ENCODE peak calls at places on chromosomes 4 and X, in ten cellular contexts. D is effector memory CD4-positive, alpha-beta T cell; P is neural progenitor cell; L is activated CD4-positive, alpha-beta T cell treated with anti-CD3 and anti-CD28 coated beads, Interleukin-2, amount 10 ng/mL, durations not matched to agents 7 days and 5 days; K is HTR-8/SVneo; T is HEK293T; J is iris pigment epithelial cell; U is left cardiac atrium; F is CD8-positive, alpha-beta memory T cell; R is choroid plexus epithelial cell. B is an unnamed sample.
A peak's percentile ranks its signal among the peaks of the same experiment; 100 is the strongest.

GRCh38 chr4:80307183-80307735 is 28.3 kb upstream of the CFAP299 start:
- DNase-seq in F (no peak), P (no peak), K (no peak), D (no peak), U (no peak), R (peak; percentile 19), T (peak; percentile 52), J (peak; percentile 64), L (no peak), B (no peak)

GRCh38 chr4:55447826-55448225 is 52.1 kb downstream of the TMEM165 start:
- DNase-seq in F (no peak), L (no peak), D (no peak), P (no peak), K (no peak), R (peak; percentile 57), U (no peak), J (peak; percentile 39), T (no peak), B (peak; percentile 50)

GRCh38 chr4:145670422-145670821 is 9.5 kb upstream of the C4orf51 start:
- DNase-seq in F (no peak), R (no peak), U (no peak), L (no peak), K (no peak), D (no peak), J (no peak), T (no peak), P (no peak), B (no peak)

GRCh38 chrX:29941292-29941691 is 274.1 kb upstream of the MAGEB2 start:
- DNase-seq in P (no peak), K (no peak), R (peak; percentile 40), J (peak; percentile 39), F (no peak), D (no peak), T (no peak), L (no peak), U (no peak), B (peak; percentile 29)

GRCh38 chr4:124590480-124590879 is 122.1 kb downstream of the ANKRD50 start:
- DNase-seq in F (no peak), J (no peak), D (no peak), R (no peak), K (no peak), U (no peak), P (no peak), T (no peak), L (no peak), B (no peak)

GRCh38 chr4:140186651-140187315 is 32.8 kb upstream of the MAML3 start:
- DNase-seq in K (peak; percentile 20), F (no peak), J (peak; percentile 72), P (no peak), D (no peak), L (no peak), R (peak; percentile 70), U (peak; percentile 21), T (no peak), B (peak; percentile 76)

GRCh38 chrX:13863326-13863725 is 46.4 kb upstream of the GPM6B start:
- DNase-seq in P (no peak), F (no peak), K (no peak), L (no peak), U (no peak), D (no peak), R (peak; percentile 28), J (no peak), T (no peak), B (no peak)

GRCh38 chrX:16547644-16548043 is 102.3 kb upstream of the S100G start:
- DNase-seq in U (no peak), T (no peak), L (no peak), J (no peak), F (no peak), P (no peak), D (no peak), R (no peak), K (no peak), B (no peak)

GRCh38 chr4:182380701-182381295 is 137.6 kb downstream of the TENM3 start:
- DNase-seq in P (no peak), J (peak; percentile 39), T (no peak), U (no peak), F (no peak), K (no peak), R (peak; percentile 10), L (no peak), D (no peak), B (no peak)

GRCh38 chrX:73930300-73930699 is 367.3 kb downstream of the CHIC1 start:
- DNase-seq in R (no peak), D (no peak), P (no peak), J (no peak), L (no peak), U (no peak), F (no peak), K (peak; percentile 51), T (no peak), B (peak; percentile 37)

GRCh38 chr4:25356068-25356467 is 21.0 kb upstream of the ANAPC4 start:
- DNase-seq in F (no peak), J (no peak), T (no peak), K (no peak), R (no peak), U (no peak), P (no peak), L (no peak), D (no peak), B (no peak)

GRCh38 chr4:56128231-56128630 is 179.5 kb downstream of the CEP135 start:
- DNase-seq in F (no peak), L (no peak), D (no peak), R (peak; percentile 49), P (no peak), U (no peak), T (no peak), K (no peak), J (peak; percentile 44), B (peak; percentile 76)

GRCh38 chr4:27007507-27007906 is 146.9 kb downstream of the STIM2 start:
- DNase-seq in K (no peak), P (no peak), U (no peak), T (no peak), R (peak; percentile 47), J (peak; percentile 66), L (no peak), D (no peak), F (no peak), B (no peak)

GRCh38 chrX:46770817-46771163 is 11.9 kb upstream of the SLC9A7 start:
- DNase-seq in L (no peak), P (no peak), U (no peak), R (peak; percentile 88), J (peak; percentile 92), K (no peak), D (no peak), T (no peak), F (no peak), B (peak; percentile 94)

GRCh38 chr4:84688605-84689004 is 105.7 kb downstream of the CDS1 start:
- DNase-seq in L (no peak), J (no peak), R (no peak), U (no peak), F (no peak), P (no peak), K (no peak), D (no peak), T (no peak), B (no peak)

GRCh38 chr4:146511381-146511780 is 10.4 kb downstream of the SLC10A7 start:
- DNase-seq in J (no peak), K (no peak), L (no peak), T (no peak), R (no peak), U (no peak), D (no peak), P (no peak), F (no peak), B (no peak)

GRCh38 chr4:118729287-118730286 is 44.4 kb downstream of the METTL14 start:
- DNase-seq in J (peak; percentile 95), R (peak; percentile 95), K (no peak), P (no peak), T (no peak), L (peak; percentile 48), U (no peak), D (no peak), F (no peak), B (peak; percentile 82)

GRCh38 chr4:39046243-39046642 is 14.0 kb upstream of the TMEM156 start:
- DNase-seq in D (no peak), K (no peak), T (no peak), F (no peak), U (no peak), J (peak; percentile 91), R (peak; percentile 86), L (no peak), P (no peak), B (no peak)

GRCh38 chrX:136627381-136627780 is 20.6 kb upstream of the CD40LG start:
- DNase-seq in F (no peak), D (peak; percentile 32), L (peak; percentile 47), U (no peak), R (no peak), P (no peak), K (no peak), J (no peak), T (no peak), B (no peak)

GRCh38 chrX:76148753-76149152 is 24.1 kb upstream of the PBDC1 start:
- DNase-seq in P (peak; percentile 7), J (peak; percentile 39), F (peak; percentile 45), U (peak; percentile 35), K (no peak), D (peak; percentile 3), L (peak; percentile 64), T (no peak), R (peak; percentile 50), B (peak; percentile 39)

GRCh38 chrX:43423876-43424275 is 232.2 kb upstream of the MAOA start:
- DNase-seq in J (no peak), T (no peak), R (no peak), U (no peak), K (no peak), D (no peak), P (no peak), L (no peak), F (no peak), B (no peak)

GRCh38 chr4:84579410-84579791 is 3.5 kb upstream of the CDS1 start:
- DNase-seq in U (no peak), D (no peak), J (no peak), P (peak; percentile 66), T (no peak), L (no peak), F (no peak), K (no peak), R (peak; percentile 46), B (no peak)

GRCh38 chr4:75745192-75745591 is 20.8 kb downstream of the USO1 start:
- DNase-seq in D (no peak), J (peak; percentile 84), R (peak; percentile 83), L (no peak), K (no peak), T (no peak), U (no peak), F (no peak), P (no peak), B (peak; percentile 67)

GRCh38 chr4:139919513-139919912 is 234.5 kb downstream of the MAML3 start:
- DNase-seq in K (no peak), R (peak; percentile 87), U (no peak), T (no peak), P (no peak), J (peak; percentile 84), F (no peak), L (no peak), D (no peak), B (peak; percentile 50)

GRCh38 chr4:26964512-26964911 is 103.9 kb downstream of the STIM2 start:
- DNase-seq in L (no peak), D (no peak), K (no peak), P (no peak), F (no peak), T (no peak), J (no peak), R (no peak), U (no peak), B (no peak)

GRCh38 chr4:51840791-51841190 is 2.2 kb upstream of the DCUN1D4 start:
- DNase-seq in D (no peak), K (no peak), J (peak; percentile 49), R (peak; percentile 39), F (no peak), P (no peak), L (no peak), U (no peak), T (no peak), B (no peak)

GRCh38 chr4:74970577-74970976 is 37.7 kb downstream of the PARM1 start:
- DNase-seq in F (no peak), T (no peak), P (no peak), D (no peak), U (no peak), L (no peak), K (no peak), R (no peak), J (no peak), B (no peak)

GRCh38 chr4:188127157-188127874 is 11.9 kb upstream of the TRIML1 start:
- DNase-seq in K (peak; percentile 81), F (no peak), U (no peak), L (no peak), D (no peak), J (peak; percentile 91), T (no peak), R (peak; percentile 67), P (no peak), B (peak; percentile 68)